ENCODE peak calls at places on chromosomes 4 and X, in ten cellular contexts. One of them, this sample, is unnamed.

GRCh38 chr4:81032174-81032551 is 1.7 kb downstream of the BMP3 start:
- DNase-seq in choroid plexus epithelial cell: no peak
- DNase-seq in heart left ventricle: no peak
- DNase-seq in stomach: no peak
- DNase-seq in uterus: no peak
- DNase-seq in neural progenitor cell: peak
- DNase-seq in left ventricle myocardium inferior: no peak
- DNase-seq in AG09319: no peak
- DNase-seq in fibroblast of lung: no peak
- DNase-seq in progenitor cell of endocrine pancreas: no peak
- DNase-seq in this sample: no peak

GRCh38 chrX:93673056-93673868 is at the start of gene NAP1L3:
- DNase-seq in choroid plexus epithelial cell: peak
- DNase-seq in heart left ventricle: peak
- DNase-seq in stomach: peak
- DNase-seq in uterus: peak
- DNase-seq in neural progenitor cell: peak
- DNase-seq in left ventricle myocardium inferior: peak
- DNase-seq in AG09319: peak
- DNase-seq in fibroblast of lung: peak
- DNase-seq in progenitor cell of endocrine pancreas: peak
- DNase-seq in this sample: peak

GRCh38 chr4:77801260-77801608 is 17.9 kb downstream of the CNOT6L start:
- DNase-seq in choroid plexus epithelial cell: no peak
- DNase-seq in heart left ventricle: no peak
- DNase-seq in stomach: no peak
- DNase-seq in uterus: no peak
- DNase-seq in neural progenitor cell: no peak
- DNase-seq in left ventricle myocardium inferior: no peak
- DNase-seq in AG09319: no peak
- DNase-seq in fibroblast of lung: no peak
- DNase-seq in progenitor cell of endocrine pancreas: no peak
- DNase-seq in this sample: no peak

GRCh38 chrX:3280706-3281105 is 65.7 kb downstream of the MXRA5 start:
- DNase-seq in choroid plexus epithelial cell: no peak
- DNase-seq in heart left ventricle: no peak
- DNase-seq in stomach: no peak
- DNase-seq in uterus: no peak
- DNase-seq in neural progenitor cell: no peak
- DNase-seq in left ventricle myocardium inferior: no peak
- DNase-seq in AG09319: no peak
- DNase-seq in fibroblast of lung: no peak
- DNase-seq in progenitor cell of endocrine pancreas: no peak
- DNase-seq in this sample: no peak

GRCh38 chr4:94887027-94887426 is 129.3 kb downstream of the BMPR1B start:
- DNase-seq in choroid plexus epithelial cell: no peak
- DNase-seq in heart left ventricle: no peak
- DNase-seq in stomach: no peak
- DNase-seq in uterus: no peak
- DNase-seq in neural progenitor cell: no peak
- DNase-seq in left ventricle myocardium inferior: no peak
- DNase-seq in AG09319: no peak
- DNase-seq in fibroblast of lung: no peak
- DNase-seq in progenitor cell of endocrine pancreas: no peak
- DNase-seq in this sample: no peak

GRCh38 chr4:118845552-118846065 is 9.7 kb upstream of the SEC24D start:
- DNase-seq in choroid plexus epithelial cell: no peak
- DNase-seq in heart left ventricle: no peak
- DNase-seq in stomach: no peak
- DNase-seq in uterus: no peak
- DNase-seq in neural progenitor cell: no peak
- DNase-seq in left ventricle myocardium inferior: no peak
- DNase-seq in AG09319: no peak
- DNase-seq in fibroblast of lung: no peak
- DNase-seq in progenitor cell of endocrine pancreas: no peak
- DNase-seq in this sample: no peak

GRCh38 chrX:37905436-37906147 is 58.2 kb upstream of the DYNLT3 start:
- DNase-seq in choroid plexus epithelial cell: peak
- DNase-seq in heart left ventricle: no peak
- DNase-seq in stomach: peak
- DNase-seq in uterus: peak
- DNase-seq in neural progenitor cell: peak
- DNase-seq in left ventricle myocardium inferior: no peak
- DNase-seq in AG09319: no peak
- DNase-seq in fibroblast of lung: peak
- DNase-seq in progenitor cell of endocrine pancreas: peak
- DNase-seq in this sample: peak

GRCh38 chr4:6619466-6620255 is 20.8 kb upstream of the MRFAP1 start:
- DNase-seq in choroid plexus epithelial cell: no peak
- DNase-seq in heart left ventricle: no peak
- DNase-seq in stomach: no peak
- DNase-seq in uterus: no peak
- DNase-seq in neural progenitor cell: no peak
- DNase-seq in left ventricle myocardium inferior: no peak
- DNase-seq in AG09319: no peak
- DNase-seq in fibroblast of lung: no peak
- DNase-seq in progenitor cell of endocrine pancreas: no peak
- DNase-seq in this sample: no peak

GRCh38 chr4:168630445-168631187 is 133.8 kb downstream of the PALLD start:
- DNase-seq in choroid plexus epithelial cell: peak
- DNase-seq in heart left ventricle: no peak
- DNase-seq in stomach: no peak
- DNase-seq in uterus: no peak
- DNase-seq in neural progenitor cell: no peak
- DNase-seq in left ventricle myocardium inferior: no peak
- DNase-seq in AG09319: no peak
- DNase-seq in fibroblast of lung: peak
- DNase-seq in progenitor cell of endocrine pancreas: no peak
- DNase-seq in this sample: no peak

GRCh38 chrX:107715331-107716044 is 60.1 kb downstream of the TSC22D3 start:
- DNase-seq in choroid plexus epithelial cell: peak
- DNase-seq in heart left ventricle: no peak
- DNase-seq in stomach: no peak
- DNase-seq in uterus: no peak
- DNase-seq in neural progenitor cell: no peak
- DNase-seq in left ventricle myocardium inferior: no peak
- DNase-seq in AG09319: no peak
- DNase-seq in fibroblast of lung: no peak
- DNase-seq in progenitor cell of endocrine pancreas: no peak
- DNase-seq in this sample: no peak

GRCh38 chr4:4859010-4859798 is at the start of gene MSX1:
- DNase-seq in choroid plexus epithelial cell: peak
- DNase-seq in heart left ventricle: peak
- DNase-seq in stomach: peak
- DNase-seq in uterus: peak
- DNase-seq in neural progenitor cell: peak
- DNase-seq in left ventricle myocardium inferior: peak
- DNase-seq in AG09319: peak
- DNase-seq in fibroblast of lung: peak
- DNase-seq in progenitor cell of endocrine pancreas: peak
- DNase-seq in this sample: peak

GRCh38 chr4:93710101-93710846 is 118.3 kb upstream of the ATOH1 start:
- DNase-seq in choroid plexus epithelial cell: no peak
- DNase-seq in heart left ventricle: no peak
- DNase-seq in stomach: no peak
- DNase-seq in uterus: no peak
- DNase-seq in neural progenitor cell: peak
- DNase-seq in left ventricle myocardium inferior: no peak
- DNase-seq in AG09319: no peak
- DNase-seq in fibroblast of lung: peak
- DNase-seq in progenitor cell of endocrine pancreas: no peak
- DNase-seq in this sample: no peak

GRCh38 chr4:52952540-52952939 is 90.4 kb downstream of the RASL11B start:
- DNase-seq in choroid plexus epithelial cell: no peak
- DNase-seq in heart left ventricle: no peak
- DNase-seq in stomach: no peak
- DNase-seq in uterus: no peak
- DNase-seq in neural progenitor cell: no peak
- DNase-seq in left ventricle myocardium inferior: no peak
- DNase-seq in AG09319: no peak
- DNase-seq in fibroblast of lung: no peak
- DNase-seq in progenitor cell of endocrine pancreas: no peak
- DNase-seq in this sample: no peak

GRCh38 chrX:30590368-30590767 is 12.8 kb upstream of the TASL start:
- DNase-seq in choroid plexus epithelial cell: no peak
- DNase-seq in heart left ventricle: no peak
- DNase-seq in stomach: no peak
- DNase-seq in uterus: no peak
- DNase-seq in neural progenitor cell: no peak
- DNase-seq in left ventricle myocardium inferior: no peak
- DNase-seq in AG09319: no peak
- DNase-seq in fibroblast of lung: no peak
- DNase-seq in progenitor cell of endocrine pancreas: no peak
- DNase-seq in this sample: no peak

GRCh38 chr4:184019667-184020665 is 114.9 kb downstream of the STOX2 start:
- DNase-seq in choroid plexus epithelial cell: no peak
- DNase-seq in heart left ventricle: no peak
- DNase-seq in stomach: no peak
- DNase-seq in uterus: no peak
- DNase-seq in neural progenitor cell: no peak
- DNase-seq in left ventricle myocardium inferior: no peak
- DNase-seq in AG09319: no peak
- DNase-seq in fibroblast of lung: no peak
- DNase-seq in progenitor cell of endocrine pancreas: no peak
- DNase-seq in this sample: no peak

GRCh38 chr4:70743728-70744127 is 22.0 kb downstream of the RUFY3 start:
- DNase-seq in choroid plexus epithelial cell: peak
- DNase-seq in heart left ventricle: no peak
- DNase-seq in stomach: no peak
- DNase-seq in uterus: no peak
- DNase-seq in neural progenitor cell: no peak
- DNase-seq in left ventricle myocardium inferior: no peak
- DNase-seq in AG09319: no peak
- DNase-seq in fibroblast of lung: no peak
- DNase-seq in progenitor cell of endocrine pancreas: no peak
- DNase-seq in this sample: no peak

DNA sequence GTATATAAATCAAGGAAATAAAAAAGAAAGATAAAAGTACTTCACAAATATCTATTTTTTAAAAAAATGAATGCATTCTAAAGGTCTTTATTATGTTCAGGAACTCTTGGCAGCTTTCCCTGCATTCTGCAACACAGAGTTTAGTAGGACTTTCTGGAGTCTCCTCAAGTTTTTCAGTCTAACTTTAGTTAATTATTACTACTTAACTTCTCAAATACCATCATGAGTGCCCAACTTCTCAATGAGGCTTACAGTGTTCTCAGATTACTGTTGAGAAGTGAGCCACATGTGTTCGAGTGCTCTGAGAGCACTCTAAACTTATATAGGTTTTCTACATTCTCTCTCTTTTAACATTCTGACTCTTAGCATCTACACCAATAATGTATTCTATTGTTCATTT is 1852.9 kb upstream of the PCDH10 start:
- DNase-seq in choroid plexus epithelial cell: no peak
- DNase-seq in heart left ventricle: no peak
- DNase-seq in stomach: no peak
- DNase-seq in uterus: no peak
- DNase-seq in neural progenitor cell: no peak
- DNase-seq in left ventricle myocardium inferior: no peak
- DNase-seq in AG09319: no peak
- DNase-seq in fibroblast of lung: no peak
- DNase-seq in progenitor cell of endocrine pancreas: no peak
- DNase-seq in this sample: no peak
- TF ChIP-seq CTCF in choroid plexus epithelial cell: no peak
- TF ChIP-seq CTCF in heart left ventricle: no peak
- TF ChIP-seq CTCF in stomach: no peak
- TF ChIP-seq CTCF in uterus: no peak
- TF ChIP-seq CTCF in neural progenitor cell: no peak
- TF ChIP-seq CTCF in left ventricle myocardium inferior: no peak
- TF ChIP-seq CTCF in AG09319: no peak
- TF ChIP-seq CTCF in fibroblast of lung: no peak
- TF ChIP-seq CTCF in progenitor cell of endocrine pancreas: no peak
- TF ChIP-seq CTCF in this sample: no peak

DNA sequence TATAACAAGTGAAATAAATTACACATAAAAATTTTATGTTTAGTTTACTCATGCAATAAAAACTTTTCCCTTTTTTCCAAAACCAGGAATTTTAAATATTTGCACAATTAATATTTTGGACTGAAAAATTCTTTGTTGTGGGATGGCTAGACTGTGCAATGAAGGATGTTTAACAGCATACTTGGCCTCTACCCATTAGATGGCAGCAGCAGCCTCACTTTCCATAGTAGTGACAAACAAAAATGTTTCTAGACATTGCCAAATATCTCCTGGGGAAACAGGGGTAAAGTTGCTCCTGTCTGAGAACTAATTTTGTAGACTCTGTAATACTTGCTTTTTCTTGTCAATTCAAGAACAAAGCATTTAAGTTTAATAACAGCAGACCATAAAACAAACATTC is 49.8 kb downstream of the SCLT1 start:
- DNase-seq in choroid plexus epithelial cell: peak
- DNase-seq in heart left ventricle: no peak
- DNase-seq in stomach: no peak
- DNase-seq in uterus: no peak
- DNase-seq in neural progenitor cell: no peak
- DNase-seq in left ventricle myocardium inferior: no peak
- DNase-seq in AG09319: peak
- DNase-seq in fibroblast of lung: peak
- DNase-seq in progenitor cell of endocrine pancreas: no peak
- DNase-seq in this sample: no peak
- TF ChIP-seq CTCF in choroid plexus epithelial cell: peak
- TF ChIP-seq CTCF in heart left ventricle: peak
- TF ChIP-seq CTCF in stomach: no peak
- TF ChIP-seq CTCF in uterus: no peak
- TF ChIP-seq CTCF in neural progenitor cell: peak
- TF ChIP-seq CTCF in left ventricle myocardium inferior: peak
- TF ChIP-seq CTCF in AG09319: peak
- TF ChIP-seq CTCF in fibroblast of lung: peak
- TF ChIP-seq CTCF in progenitor cell of endocrine pancreas: peak
- TF ChIP-seq CTCF in this sample: no peak

GRCh38 chr4:140607852-140608251 is 39.1 kb upstream of the UCP1 start:
- DNase-seq in choroid plexus epithelial cell: peak
- DNase-seq in heart left ventricle: no peak
- DNase-seq in stomach: no peak
- DNase-seq in uterus: no peak
- DNase-seq in neural progenitor cell: no peak
- DNase-seq in left ventricle myocardium inferior: no peak
- DNase-seq in AG09319: no peak
- DNase-seq in fibroblast of lung: no peak
- DNase-seq in progenitor cell of endocrine pancreas: no peak
- DNase-seq in this sample: no peak
- TF ChIP-seq CTCF in choroid plexus epithelial cell: peak
- TF ChIP-seq CTCF in heart left ventricle: no peak
- TF ChIP-seq CTCF in stomach: no peak
- TF ChIP-seq CTCF in uterus: no peak
- TF ChIP-seq CTCF in neural progenitor cell: peak
- TF ChIP-seq CTCF in left ventricle myocardium inferior: no peak
- TF ChIP-seq CTCF in AG09319: no peak
- TF ChIP-seq CTCF in fibroblast of lung: no peak
- TF ChIP-seq CTCF in progenitor cell of endocrine pancreas: no peak
- TF ChIP-seq CTCF in this sample: no peak

DNA sequence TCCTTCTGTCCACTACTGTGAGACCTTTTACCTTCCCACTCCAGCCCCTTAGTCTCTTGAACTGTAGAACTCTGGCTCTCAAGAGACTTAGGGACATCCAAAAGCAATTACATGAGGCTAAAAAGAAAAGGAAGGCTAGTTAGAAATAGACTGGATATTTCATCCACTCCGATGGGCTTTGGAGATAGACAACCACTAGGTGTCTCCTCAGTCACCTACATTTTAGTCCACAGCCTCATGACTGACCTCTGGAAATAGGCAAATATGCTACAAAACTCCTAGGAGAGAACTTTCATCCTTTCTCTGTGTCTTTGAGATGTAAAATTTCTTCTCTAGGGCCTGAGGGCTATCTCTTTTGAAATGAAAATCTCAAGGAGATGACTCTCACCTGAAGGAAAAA is 45.1 kb upstream of the LAMP2 start:
- DNase-seq in choroid plexus epithelial cell: peak
- DNase-seq in heart left ventricle: no peak
- DNase-seq in stomach: no peak
- DNase-seq in uterus: no peak
- DNase-seq in neural progenitor cell: peak
- DNase-seq in left ventricle myocardium inferior: no peak
- DNase-seq in AG09319: no peak
- DNase-seq in fibroblast of lung: peak
- DNase-seq in progenitor cell of endocrine pancreas: no peak
- DNase-seq in this sample: no peak
- TF ChIP-seq CTCF in choroid plexus epithelial cell: peak
- TF ChIP-seq CTCF in heart left ventricle: no peak
- TF ChIP-seq CTCF in stomach: no peak
- TF ChIP-seq CTCF in uterus: no peak
- TF ChIP-seq CTCF in neural progenitor cell: peak
- TF ChIP-seq CTCF in left ventricle myocardium inferior: peak
- TF ChIP-seq CTCF in AG09319: peak
- TF ChIP-seq CTCF in fibroblast of lung: peak
- TF ChIP-seq CTCF in progenitor cell of endocrine pancreas: peak
- TF ChIP-seq CTCF in this sample: no peak